ENCODE peak calls at places on chromosomes 1 and 21, in four cellular contexts. Z is NCI-H460; E is endothelial cell; Q is activated naive CD8-positive, alpha-beta T cell treated with anti-CD3 and anti-CD28 coated beads, Interleukin-2, amount 50 U/mL, for 16 hours. K is an unnamed sample.

GRCh38 chr1:50308883-50309282 is 114.4 kb downstream of the DMRTA2 start:
- DNase-seq in Z (peak), E (peak), Q (no peak), K (no peak)

GRCh38 chr1:172778461-172779455 is 119.9 kb downstream of the FASLG start:
- DNase-seq in Z (peak), E (no peak), Q (no peak), K (no peak)

GRCh38 chr21:17406202-17406601 is 106.6 kb upstream of the CXADR start:
- DNase-seq in Z (no peak), E (no peak), Q (no peak), K (no peak)

GRCh38 chr1:169550294-169550693 is 36.0 kb downstream of the F5 start:
- DNase-seq in Z (peak), E (no peak), Q (no peak), K (peak)

GRCh38 chr1:6969106-6969505 is 183.9 kb downstream of the CAMTA1 start:
- DNase-seq in Z (no peak), E (no peak), Q (no peak), K (no peak)

GRCh38 chr1:30879940-30880339 is 28.6 kb downstream of the SDC3 start:
- DNase-seq in Z (no peak), E (no peak), Q (no peak), K (no peak)

GRCh38 chr1:109719337-109719837 is 7.3 kb downstream of the GSTM5 start:
- DNase-seq in Z (peak), E (no peak), Q (no peak), K (peak)

GRCh38 chr21:42423197-42423675 is 19.5 kb downstream of the UBASH3A start:
- DNase-seq in Z (no peak), E (no peak), Q (no peak), K (no peak)

GRCh38 chr1:31244326-31244725 is 4.6 kb upstream of the NKAIN1 start:
- DNase-seq in Z (no peak), E (no peak), Q (no peak), K (no peak)